ENCODE peak calls at places on chromosomes 2 and 18, in six cellular contexts. R is left ventricle myocardium inferior, E is lower lobe of right lung, A is dorsolateral prefrontal cortex, Z is neural progenitor cell, G is K562. F is an unnamed sample.
A peak's percentile ranks its signal among the peaks of the same experiment; 100 is the strongest.

GRCh38 chr2:62112192-62112591 is 83.7 kb upstream of the B3GNT2 start:
- DNase-seq in R (no peak), Z (peak; percentile 26), G (no peak), E (no peak), A (no peak), F (no peak)

GRCh38 chr18:68893396-68893795 is 95.5 kb downstream of the CCDC102B start:
- DNase-seq in R (no peak), A (no peak), E (no peak), G (no peak), Z (no peak), F (no peak)

GRCh38 chr2:135742307-135742838 is 718 bp downstream of the UBXN4 start:
- DNase-seq in G (no peak), A (no peak), R (peak; percentile 32), E (no peak), Z (peak; percentile 72), F (peak; percentile 74)

GRCh38 chr2:216942465-216942864 is 82.6 kb upstream of the TNP1 start:
- DNase-seq in E (no peak), R (no peak), G (no peak), A (no peak), Z (no peak), F (no peak)

GRCh38 chr2:219041252-219041651 is at the start of gene CFAP65:
- DNase-seq in R (no peak), A (peak; percentile 79), Z (peak; percentile 83), E (no peak), G (peak; percentile 20), F (peak; percentile 71)

GRCh38 chr2:173999272-173999671 is 34.1 kb upstream of the SP3 start:
- DNase-seq in E (no peak), G (no peak), R (no peak), Z (no peak), A (no peak), F (no peak)

GRCh38 chr18:49073431-49073830 is 122.7 kb upstream of the SMAD7 start:
- DNase-seq in A (no peak), Z (no peak), R (no peak), G (no peak), E (no peak), F (no peak)

GRCh38 chr2:35082072-35082471 is 1273.5 kb upstream of the CRIM1 start:
- DNase-seq in G (no peak), R (no peak), E (no peak), Z (no peak), A (no peak), F (no peak)

GRCh38 chr2:120177011-120177621 is 46.1 kb downstream of the TMEM185B start:
- DNase-seq in G (peak; percentile 26), Z (peak; percentile 10), A (no peak), R (peak; percentile 25), E (peak; percentile 70), F (no peak)

GRCh38 chr2:12727641-12728040 is 10.9 kb downstream of the TRIB2 start:
- DNase-seq in Z (no peak), R (no peak), G (no peak), E (no peak), A (no peak), F (no peak)

GRCh38 chr2:158297120-158297519 is 159.4 kb downstream of the CCDC148 start:
- DNase-seq in R (no peak), E (no peak), Z (no peak), G (no peak), A (no peak), F (no peak)

GRCh38 chr18:12862467-12862866 is 21.6 kb downstream of the PTPN2 start:
- DNase-seq in E (no peak), G (no peak), Z (peak; percentile 76), A (no peak), R (no peak), F (no peak)

GRCh38 chr2:187302619-187303018 is 145.4 kb downstream of the CALCRL start:
- DNase-seq in A (no peak), R (no peak), Z (no peak), G (no peak), E (no peak), F (peak; percentile 79)

GRCh38 chr2:102803041-102803896 is 41.4 kb downstream of the TMEM182 start:
- DNase-seq in G (no peak), Z (no peak), R (no peak), A (no peak), E (no peak), F (no peak)

GRCh38 chr2:134118279-134119116 is 135.4 kb upstream of the MGAT5 start:
- DNase-seq in G (peak; percentile 66), Z (peak; percentile 85), E (peak; percentile 83), R (peak; percentile 75), A (peak; percentile 75), F (peak; percentile 98)

GRCh38 chr2:65382776-65383357 is 49.5 kb downstream of the SPRED2 start:
- DNase-seq in E (peak; percentile 93), Z (no peak), G (peak; percentile 87), R (peak; percentile 77), A (peak; percentile 70), F (peak; percentile 87)

GRCh38 chr2:24477229-24477628 is 13.8 kb upstream of the NCOA1 start:
- DNase-seq in R (no peak), G (peak; percentile 29), Z (no peak), A (no peak), E (no peak), F (no peak)

GRCh38 chr2:219163156-219163555 is 2.5 kb upstream of the NHEJ1 start:
- DNase-seq in A (no peak), G (no peak), E (no peak), Z (no peak), R (no peak), F (no peak)

GRCh38 chr2:101223814-101224231 is 28.9 kb upstream of the CNOT11 start:
- DNase-seq in E (no peak), G (no peak), Z (no peak), A (no peak), R (no peak), F (no peak)

GRCh38 chr18:12015697-12016062 is 34.4 kb downstream of the IMPA2 start:
- DNase-seq in E (peak; percentile 87), Z (no peak), A (no peak), G (no peak), R (peak; percentile 72), F (no peak)

GRCh38 chr18:79405019-79405780 is 9.5 kb downstream of the NFATC1 start:
- DNase-seq in G (no peak), E (peak; percentile 37), Z (no peak), A (peak; percentile 21), R (peak; percentile 7), F (no peak)

GRCh38 chr2:66587216-66587615 is 152.3 kb downstream of the MEIS1 start:
- DNase-seq in G (no peak), A (no peak), Z (peak; percentile 63), E (no peak), R (no peak), F (peak; percentile 30)

GRCh38 chr18:32735781-32736180 is 37.0 kb downstream of the KLHL14 start:
- DNase-seq in Z (no peak), R (no peak), E (no peak), G (no peak), A (no peak), F (peak; percentile 62)

GRCh38 chr2:231228974-231229373 is 30.5 kb downstream of the ARMC9 start:
- DNase-seq in A (no peak), Z (no peak), E (no peak), R (no peak), G (no peak), F (no peak)
- TF ChIP-seq CTCF in A (no peak), Z (no peak), E (no peak), R (no peak), G (no peak), F (no peak)

DNA sequence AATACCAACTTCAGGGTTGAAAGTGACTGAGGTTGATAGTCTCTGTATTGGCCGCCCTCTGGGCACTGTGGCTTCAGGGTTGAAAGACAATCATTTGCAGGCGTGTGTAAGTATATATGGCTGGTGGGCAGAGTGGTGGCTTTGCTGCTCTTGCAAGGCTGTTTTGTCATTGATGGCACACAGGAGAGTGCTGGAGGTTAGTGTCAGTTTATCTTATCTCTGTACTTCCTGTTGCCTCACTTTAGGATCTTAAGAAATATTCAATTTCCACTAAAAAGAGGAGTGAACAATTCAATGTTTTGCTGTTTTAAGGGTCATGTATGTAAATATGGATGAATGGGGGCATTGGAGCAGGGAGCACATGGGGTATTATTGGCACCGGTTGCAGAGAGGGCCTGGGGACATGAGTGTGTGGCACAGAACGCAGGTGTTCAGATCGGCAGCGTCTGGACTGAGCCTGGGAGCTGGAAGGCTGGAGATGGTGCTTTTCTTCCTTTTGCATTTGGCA is 51.5 kb downstream of the NCK2 start:
- DNase-seq in G (no peak), E (no peak), R (no peak), Z (no peak), A (no peak), F (no peak)
- H3K4me3 ChIP-seq in G (no peak overlapping the region), E (no peak overlapping the region), R (peak overlapping the region; percentile 26), Z (no peak overlapping the region), A (no peak overlapping the region), F (no peak overlapping the region)

GRCh38 chr2:8426577-8426976 is 255.3 kb upstream of the ID2 start:
- DNase-seq in A (no peak), G (no peak), E (no peak), Z (no peak), R (no peak), F (no peak)

GRCh38 chr2:8416836-8417832 is 264.7 kb upstream of the ID2 start:
- DNase-seq in A (no peak), G (no peak), Z (no peak), E (no peak), R (no peak), F (no peak)

GRCh38 chr2:8424997-8425900 is 256.6 kb upstream of the ID2 start:
- DNase-seq in G (no peak), E (no peak), R (no peak), Z (no peak), A (no peak), F (no peak)

GRCh38 chr2:8418721-8419120 is 263.1 kb upstream of the ID2 start:
- DNase-seq in E (no peak), A (no peak), G (no peak), Z (no peak), R (no peak), F (peak; percentile 29)

GRCh38 chr2:8421658-8422499 is 260.0 kb upstream of the ID2 start:
- DNase-seq in E (no peak), Z (no peak), R (no peak), G (no peak), A (no peak), F (no peak)
- TF ChIP-seq CTCF in E (no peak), Z (no peak), R (no peak), G (no peak), A (no peak), F (no peak)

DNA sequence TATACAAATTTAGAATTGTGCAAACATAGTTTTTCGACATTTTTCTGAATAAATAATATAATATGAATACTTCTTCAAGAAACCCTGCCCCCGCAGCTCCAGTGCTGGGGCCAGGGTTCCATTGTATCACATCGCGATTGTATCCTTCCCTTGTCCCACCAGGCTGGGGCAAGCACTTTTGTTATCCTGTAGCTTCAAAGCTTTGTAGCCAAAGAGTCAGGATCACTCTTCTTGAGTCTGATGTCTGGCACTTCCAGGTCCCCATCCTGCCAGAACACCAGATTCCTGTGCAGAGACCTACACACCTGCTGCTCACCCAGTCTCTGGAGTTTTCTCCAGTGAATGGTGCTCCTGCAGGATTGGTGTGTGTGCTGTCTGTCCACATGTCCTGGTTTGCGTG is 186.9 kb downstream of the ASB1 start:
- DNase-seq in G (no peak), R (no peak), Z (no peak), E (no peak), A (no peak), F (no peak)
- H3K4me3 ChIP-seq in G (no peak overlapping the region), R (no peak overlapping the region), Z (no peak overlapping the region), E (no peak overlapping the region), A (no peak overlapping the region), F (no peak overlapping the region)

GRCh38 chr18:25409971-25410370 is 58.0 kb upstream of the ZNF521 start:
- DNase-seq in G (no peak), Z (no peak), E (no peak), R (no peak), A (no peak), F (no peak)
- TF ChIP-seq CTCF in G (no peak), Z (no peak), E (no peak), R (no peak), A (no peak), F (no peak)

F was measured in choroid plexus epithelial cell.